ENCODE peak calls at places on chromosome 5, in five cellular contexts. V is heart left ventricle, U is suprapubic skin, I is HCT116, B is endothelial cell of umbilical vein. X is an unnamed sample.

GRCh38 chr5:31768046-31768445 is 129.1 kb downstream of the PDZD2 start:
- DNase-seq in V (no peak), U (no peak), I (no peak), B (no peak), X (no peak)

GRCh38 chr5:59873113-59873512 is 20.4 kb downstream of the PDE4D start:
- DNase-seq in V (no peak), U (no peak), I (no peak), B (no peak), X (no peak)

GRCh38 chr5:35316611-35317307 is 86.5 kb upstream of the PRLR start:
- DNase-seq in V (no peak), U (no peak), I (no peak), B (no peak), X (no peak)

GRCh38 chr5:510521-510920 is 13.7 kb downstream of the SLC9A3 start:
- DNase-seq in V (no peak), U (no peak), I (no peak), B (no peak), X (no peak)

GRCh38 chr5:2888520-2889060 is 137.1 kb upstream of the IRX2 start:
- DNase-seq in V (no peak), U (no peak), I (no peak), B (no peak), X (no peak)

GRCh38 chr5:87300744-87301143 is 33.1 kb downstream of the RASA1 start:
- DNase-seq in V (no peak), U (no peak), I (peak; percentile 81), B (peak; percentile 83), X (no peak)

GRCh38 chr5:1054799-1055775 is 46.5 kb downstream of the NKD2 start:
- DNase-seq in V (no peak), U (no peak), I (no peak), B (no peak), X (no peak)

GRCh38 chr5:61805101-61805500 is 473.0 kb downstream of the ZSWIM6 start:
- DNase-seq in V (no peak), U (no peak), I (no peak), B (no peak), X (no peak)

GRCh38 chr5:1177826-1178528 is 23.4 kb upstream of the SLC6A19 start:
- DNase-seq in V (peak; percentile 8), U (no peak), I (no peak), B (no peak), X (no peak)

GRCh38 chr5:17225551-17225950 is 8.1 kb downstream of the BASP1 start:
- DNase-seq in V (no peak), U (no peak), I (no peak), B (no peak), X (no peak)

GRCh38 chr5:98570661-98571181 is 202.7 kb upstream of the RGMB start:
- DNase-seq in V (no peak), U (no peak), I (no peak), B (peak; percentile 56), X (no peak)

GRCh38 chr5:171898379-171898778 is 108.1 kb downstream of the FBXW11 start:
- DNase-seq in V (no peak), U (no peak), I (no peak), B (no peak), X (no peak)

GRCh38 chr5:45017568-45017967 is 208.8 kb downstream of the MRPS30 start:
- DNase-seq in V (no peak), U (no peak), I (no peak), B (no peak), X (no peak)

GRCh38 chr5:111680737-111681413 is 76.1 kb downstream of the NREP start:
- DNase-seq in V (peak; percentile 64), U (peak; percentile 78), I (peak; percentile 40), B (peak; percentile 99), X (peak; percentile 66)

GRCh38 chr5:95727764-95728191 is 3.4 kb upstream of the RHOBTB3 start:
- DNase-seq in V (no peak), U (no peak), I (no peak), B (no peak), X (no peak)

GRCh38 chr5:136212252-136212721 is 19.3 kb upstream of the SMIM32 start:
- DNase-seq in V (peak; percentile 60), U (peak; percentile 71), I (peak; percentile 24), B (peak; percentile 37), X (peak; percentile 68)

GRCh38 chr5:107557051-107557658 is 113.6 kb downstream of the EFNA5 start:
- DNase-seq in V (peak; percentile 72), U (peak; percentile 70), I (peak; percentile 59), B (no peak), X (no peak)

GRCh38 chr5:30239331-30240022 is 954.0 kb upstream of the CDH6 start:
- DNase-seq in V (no peak), U (no peak), I (no peak), B (no peak), X (no peak)

GRCh38 chr5:150036513-150036912 is 36.0 kb downstream of the HMGXB3 start:
- DNase-seq in V (peak; percentile 81), U (no peak), I (no peak), B (no peak), X (no peak)

GRCh38 chr5:9851458-9851857 is 221.3 kb upstream of the TAS2R1 start:
- DNase-seq in V (no peak), U (no peak), I (no peak), B (no peak), X (no peak)

GRCh38 chr5:56534102-56534501 is 281.2 kb upstream of the MAP3K1 start:
- DNase-seq in V (no peak), U (no peak), I (peak; percentile 24), B (no peak), X (no peak)

GRCh38 chr5:92769986-92770385 is 811.0 kb downstream of the NR2F1-AS1 start:
- DNase-seq in V (no peak), U (no peak), I (no peak), B (no peak), X (no peak)

GRCh38 chr5:178859625-178860521 is at the start of gene ZNF354B:
- DNase-seq in V (peak; percentile 93), U (peak; percentile 93), I (peak; percentile 86), B (peak; percentile 98), X (peak; percentile 89)

GRCh38 chr5:99061711-99062110 is 132.9 kb upstream of the CHD1 start:
- DNase-seq in V (no peak), U (no peak), I (no peak), B (no peak), X (no peak)

GRCh38 chr5:122906768-122907167 is 61.4 kb downstream of the SNX24 start:
- DNase-seq in V (peak; percentile 32), U (no peak), I (no peak), B (peak; percentile 7), X (no peak)

GRCh38 chr5:82885657-82886389 is 191.4 kb downstream of the TMEM167A start:
- DNase-seq in V (no peak), U (no peak), I (no peak), B (no peak), X (no peak)

GRCh38 chr5:7628820-7629219 is 222.1 kb downstream of the CFAP90 start:
- DNase-seq in V (no peak), U (no peak), I (no peak), B (no peak), X (no peak)

DNA sequence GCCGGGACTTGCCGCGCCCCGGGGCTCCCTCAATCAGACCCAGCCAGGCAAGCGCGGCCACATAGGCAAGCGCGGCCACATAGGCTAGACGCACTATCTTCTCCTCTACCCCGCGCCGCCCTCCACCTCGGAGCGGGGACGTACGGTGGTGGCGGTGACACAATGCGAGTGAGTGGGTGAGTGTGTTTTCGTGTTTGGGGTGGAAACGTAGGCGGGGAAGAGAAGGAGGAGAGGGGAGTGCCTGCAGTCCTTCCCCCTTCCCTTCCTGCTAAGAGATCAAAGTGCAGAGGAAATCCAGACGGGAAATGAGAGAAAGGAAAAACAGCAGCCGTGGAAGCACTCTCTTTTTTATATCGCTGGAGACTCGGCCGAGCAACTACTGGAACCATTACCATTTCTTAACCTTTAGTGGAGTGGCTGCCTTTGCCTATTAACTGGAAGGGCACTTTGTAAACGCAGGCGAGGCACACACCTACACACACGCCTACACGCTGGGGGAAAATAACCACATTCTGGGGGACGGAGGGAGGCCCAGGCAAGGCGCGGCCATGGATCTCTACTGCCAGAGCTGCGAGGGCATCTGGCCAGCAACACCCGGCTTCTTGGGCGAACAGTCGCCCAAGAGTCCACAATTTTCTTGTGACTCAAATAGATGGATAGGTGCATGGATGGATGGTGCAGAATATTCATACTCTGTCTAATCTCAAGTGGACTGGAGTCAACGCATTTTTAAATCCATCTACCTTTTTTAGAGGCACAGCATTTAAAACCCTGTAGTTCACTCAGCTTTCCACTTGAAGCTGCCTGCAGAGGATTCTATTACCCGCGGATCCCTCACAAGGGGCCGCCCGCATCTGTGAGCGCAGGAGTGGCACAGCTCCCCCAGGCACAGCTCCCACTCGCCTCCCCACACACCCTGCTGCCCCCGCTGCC is 2.1 kb downstream of the EDIL3 start:
- DNase-seq in V (peak; percentile 56), U (peak; percentile 56), I (no peak), B (peak; percentile 66), X (peak; percentile 24)
- TF ChIP-seq POLR2A in V (no peak), U (no peak), I (no peak), B (peak; percentile 54), X (no peak)

GRCh38 chr5:145856285-145856818 is 16.5 kb downstream of the GRXCR2 start:
- DNase-seq in V (peak; percentile 51), U (peak; percentile 66), I (no peak), B (peak; percentile 41), X (peak; percentile 59)
- TF ChIP-seq POLR2A in V (no peak), U (no peak), I (no peak), B (no peak), X (no peak)

GRCh38 chr5:142014911-142015584 is 2.2 kb upstream of the GNPDA1 start:
- DNase-seq in V (no peak), U (no peak), I (peak; percentile 69), B (peak; percentile 83), X (no peak)

GRCh38 chr5:142013734-142014495 is 1.1 kb upstream of the GNPDA1 start:
- DNase-seq in V (peak; percentile 61), U (peak; percentile 75), I (no peak), B (peak; percentile 62), X (peak; percentile 27)

GRCh38 chr5:142016576-142016975 is 3.7 kb upstream of the GNPDA1 start:
- DNase-seq in V (no peak), U (no peak), I (no peak), B (peak; percentile 11), X (no peak)

GRCh38 chr5:142017832-142018427 is 5.1 kb upstream of the GNPDA1 start:
- DNase-seq in V (no peak), U (no peak), I (no peak), B (no peak), X (no peak)

DNA sequence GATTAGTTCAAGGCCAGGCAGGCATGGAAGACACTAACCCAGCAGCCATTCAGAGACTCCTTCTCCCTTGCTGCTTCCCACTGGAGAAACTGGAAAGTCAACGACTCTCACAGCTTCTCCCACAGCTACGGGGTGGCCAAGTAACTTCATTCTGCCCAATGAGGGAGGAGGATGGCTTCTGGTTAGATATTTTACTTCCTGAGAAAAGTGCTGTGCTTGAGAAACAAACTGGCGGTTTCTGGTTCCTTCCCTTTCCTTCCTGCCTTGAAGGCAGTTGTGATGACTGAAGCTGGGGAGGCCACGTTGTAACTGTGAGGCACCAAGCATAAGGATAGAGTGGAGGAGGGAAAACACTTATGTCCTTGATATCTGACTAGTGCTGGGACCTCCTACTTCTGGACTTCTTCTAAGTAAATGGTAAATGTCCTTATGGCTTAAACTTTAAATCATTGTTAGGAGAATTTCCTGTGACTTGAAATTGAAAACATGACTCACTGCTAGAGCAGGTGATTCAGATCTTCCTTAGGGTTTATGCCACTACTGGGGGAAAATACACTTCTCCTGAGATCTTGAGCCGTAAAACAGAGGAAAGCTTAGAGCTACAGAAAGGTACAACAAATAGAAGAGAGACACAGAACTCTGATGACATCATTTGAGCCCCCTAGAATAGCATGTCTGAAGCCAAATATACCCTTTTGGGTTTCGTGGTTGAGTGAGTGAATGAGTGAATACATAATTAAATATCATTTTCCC is 3.1 kb upstream of the GNPDA1 start:
- DNase-seq in V (peak; percentile 29), U (no peak), I (no peak), B (peak; percentile 92), X (no peak)
- TF ChIP-seq POLR2A in V (no peak), U (no peak), I (no peak), B (no peak), X (no peak)

GRCh38 chr5:139700711-139701693 is 52.9 kb downstream of the CXXC5 start:
- DNase-seq in V (no peak), U (peak; percentile 59), I (no peak), B (no peak), X (no peak)
- TF ChIP-seq POLR2A in V (no peak), U (no peak), I (no peak), B (no peak), X (no peak)